ENCODE peak calls at places on chromosome 17, in five cellular contexts. I is astrocyte, M is body of pancreas, E is pancreas, A is mucosa of descending colon. X is an unnamed sample.

GRCh38 chr17:5513610-5514009 is 27.2 kb downstream of the MIS12 start:
- DNase-seq in M (no peak), E (no peak), A (no peak), I (no peak), X (no peak)

GRCh38 chr17:36824678-36825091 is 112.6 kb upstream of the LHX1 start:
- DNase-seq in I (no peak), M (no peak), E (no peak), A (no peak), X (no peak)

GRCh38 chr17:1875597-1875996 is 45.8 kb downstream of the RPA1 start:
- DNase-seq in E (no peak), M (no peak), I (no peak), A (no peak), X (no peak)

GRCh38 chr17:80609757-80610156 is 65.1 kb downstream of the RPTOR start:
- DNase-seq in M (no peak), E (no peak), I (no peak), A (no peak), X (no peak)

GRCh38 chr17:28967240-28968135 is 16.2 kb upstream of the PHF12 start:
- DNase-seq in I (no peak), A (no peak), M (no peak), E (no peak), X (no peak)

GRCh38 chr17:56978441-56979090 is 635 bp downstream of the SCPEP1 start:
- DNase-seq in E (no peak), I (no peak), M (no peak), A (no peak), X (no peak)

GRCh38 chr17:37094391-37094790 is 145.6 kb downstream of the AATF start:
- DNase-seq in A (no peak), I (no peak), M (no peak), E (no peak), X (no peak)

GRCh38 chr17:1643293-1643998 is 2.1 kb downstream of the SCARF1 start:
- DNase-seq in M (peak; percentile 96), I (no peak), A (peak; percentile 91), E (peak; percentile 96), X (peak; percentile 90)

DNA sequence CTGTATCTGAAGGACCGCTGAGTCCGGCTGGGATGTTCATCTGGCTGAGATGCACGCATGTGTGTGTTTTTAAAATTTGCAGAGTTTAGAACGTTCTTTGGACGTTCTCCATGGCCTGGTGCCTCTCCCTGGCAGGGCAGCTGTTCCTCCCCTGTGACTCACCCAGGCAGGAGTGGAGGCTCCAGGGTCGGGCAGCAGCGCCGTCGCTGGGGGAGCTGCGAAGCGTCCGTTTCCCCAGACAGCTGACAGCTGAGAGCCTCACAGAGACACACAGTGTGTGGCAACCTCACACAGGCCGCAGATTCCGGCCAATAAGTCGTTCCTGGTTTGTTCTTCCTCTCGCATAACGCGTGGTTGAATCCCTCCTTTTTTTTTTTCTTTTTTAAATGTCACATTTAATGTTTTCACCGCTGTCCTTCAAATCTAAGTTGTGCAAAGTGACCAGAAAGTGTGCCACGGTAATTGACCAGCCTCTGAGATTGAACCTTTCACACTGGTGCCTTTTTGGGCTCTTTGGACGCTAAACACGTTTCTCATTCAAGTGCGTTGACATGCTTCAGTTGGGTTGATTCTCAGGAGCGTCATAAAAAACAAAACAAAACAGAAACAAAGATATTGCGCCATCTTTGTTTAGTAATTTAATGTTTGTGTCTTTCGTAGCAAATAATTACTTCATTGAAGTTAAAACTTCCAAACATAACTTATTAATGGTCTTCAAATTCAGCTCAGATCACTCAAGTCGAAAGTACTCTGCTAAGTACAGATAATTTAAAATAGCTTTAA is 80.4 kb downstream of the OR1D5 start:
- DNase-seq in A (peak; percentile 60), I (peak; percentile 61), M (peak; percentile 53), E (no peak), X (peak; percentile 39)
- TF ChIP-seq CTCF in A (no peak), I (no peak), M (no peak), E (no peak), X (no peak)

GRCh38 chr17:40515491-40516041 is 14.1 kb upstream of the TNS4 start:
- DNase-seq in I (no peak), A (no peak), E (no peak), M (no peak), X (peak; percentile 38)
- H3K4me1 ChIP-seq in I (peaks cover 45% of the 10 kb centered on the region), A (peaks cover 23% of the 10 kb centered on the region), E (no peaks in the 10 kb centered on the region), M (no peaks in the 10 kb centered on the region), X (peaks cover 3% of the 10 kb centered on the region)

GRCh38 chr17:63645775-63646491 is 23.7 kb downstream of the MAP3K3 start:
- DNase-seq in A (no peak), I (peak; percentile 33), E (no peak), M (no peak), X (no peak)
- H3K36me3 ChIP-seq in A (no peaks in the 10 kb centered on the region), I (no peaks in the 10 kb centered on the region), E (no peaks in the 10 kb centered on the region), M (no peaks in the 10 kb centered on the region), X (peaks cover 5% of the 10 kb centered on the region)

GRCh38 chr17:17511293-17511741 is 15.1 kb upstream of the RASD1 start:
- DNase-seq in I (no peak), A (peak; percentile 12), E (peak; percentile 54), M (no peak), X (no peak)
- TF ChIP-seq CTCF in I (no peak), A (no peak), E (no peak), M (no peak), X (no peak)

DNA sequence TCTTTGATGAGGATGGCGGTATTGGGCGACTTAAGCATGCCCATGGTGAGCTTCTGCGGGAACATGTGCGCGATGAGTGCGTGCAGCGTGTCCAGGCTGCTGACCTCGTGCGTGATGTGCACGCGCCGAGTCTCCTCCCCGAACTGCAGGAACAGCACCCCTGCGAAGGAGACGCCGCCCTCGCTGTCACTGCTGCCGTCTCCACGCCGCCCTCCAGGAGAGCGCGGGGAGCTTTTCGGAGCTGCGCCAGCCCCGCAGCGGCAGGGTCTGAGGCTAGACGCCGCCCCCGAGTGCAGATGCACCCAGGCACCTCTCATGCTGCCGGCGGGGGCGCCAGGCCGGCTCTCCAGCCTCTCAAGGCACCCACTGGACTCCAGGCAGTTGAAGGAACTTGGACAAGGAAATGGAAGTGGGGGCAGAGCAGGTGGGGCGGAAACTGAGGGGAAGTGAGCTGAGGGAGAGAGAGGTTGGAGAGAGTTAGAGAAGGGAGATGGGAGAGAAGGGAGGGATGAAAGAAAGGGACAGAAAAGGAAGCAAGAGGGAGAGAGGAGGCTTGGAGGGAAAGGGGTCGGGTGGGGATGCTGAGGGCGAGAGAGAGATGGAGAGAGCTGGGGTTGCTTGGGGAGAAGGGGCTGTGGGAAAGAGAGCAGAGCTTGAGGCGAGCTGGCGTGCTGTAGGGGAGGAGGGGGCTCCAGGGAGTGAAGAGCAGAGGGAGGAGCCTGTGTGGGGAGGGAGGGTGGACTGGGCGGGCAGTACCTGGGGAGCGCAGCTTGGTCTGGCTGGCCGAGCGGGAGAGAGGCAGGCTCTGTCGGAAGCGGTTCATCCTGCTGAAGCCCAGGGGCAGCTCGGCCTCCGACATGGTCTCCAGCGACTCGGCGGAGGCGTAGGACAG is 42.1 kb downstream of the SRCIN1 start:
- DNase-seq in I (no peak), M (no peak), A (no peak), E (peak; percentile 71), X (no peak)
- H3K4me1 ChIP-seq in I (peaks cover 6% of the 10 kb centered on the region), M (peaks cover 25% of the 10 kb centered on the region), A (peaks cover 16% of the 10 kb centered on the region), E (peaks cover 4% of the 10 kb centered on the region), X (peaks cover 14% of the 10 kb centered on the region)

GRCh38 chr17:18252160-18252559 is 6.4 kb downstream of the FLII start:
- DNase-seq in A (no peak), E (no peak), I (no peak), M (no peak), X (no peak)

GRCh38 chr17:18254888-18255649 is 3.5 kb downstream of the FLII start:
- DNase-seq in A (no peak), M (no peak), I (no peak), E (no peak), X (no peak)

GRCh38 chr17:18253947-18254821 is 4.4 kb downstream of the FLII start:
- DNase-seq in A (no peak), E (no peak), I (no peak), M (no peak), X (no peak)

GRCh38 chr17:18251204-18251603 is 7.3 kb downstream of the FLII start:
- DNase-seq in M (no peak), A (no peak), E (no peak), I (no peak), X (no peak)

DNA sequence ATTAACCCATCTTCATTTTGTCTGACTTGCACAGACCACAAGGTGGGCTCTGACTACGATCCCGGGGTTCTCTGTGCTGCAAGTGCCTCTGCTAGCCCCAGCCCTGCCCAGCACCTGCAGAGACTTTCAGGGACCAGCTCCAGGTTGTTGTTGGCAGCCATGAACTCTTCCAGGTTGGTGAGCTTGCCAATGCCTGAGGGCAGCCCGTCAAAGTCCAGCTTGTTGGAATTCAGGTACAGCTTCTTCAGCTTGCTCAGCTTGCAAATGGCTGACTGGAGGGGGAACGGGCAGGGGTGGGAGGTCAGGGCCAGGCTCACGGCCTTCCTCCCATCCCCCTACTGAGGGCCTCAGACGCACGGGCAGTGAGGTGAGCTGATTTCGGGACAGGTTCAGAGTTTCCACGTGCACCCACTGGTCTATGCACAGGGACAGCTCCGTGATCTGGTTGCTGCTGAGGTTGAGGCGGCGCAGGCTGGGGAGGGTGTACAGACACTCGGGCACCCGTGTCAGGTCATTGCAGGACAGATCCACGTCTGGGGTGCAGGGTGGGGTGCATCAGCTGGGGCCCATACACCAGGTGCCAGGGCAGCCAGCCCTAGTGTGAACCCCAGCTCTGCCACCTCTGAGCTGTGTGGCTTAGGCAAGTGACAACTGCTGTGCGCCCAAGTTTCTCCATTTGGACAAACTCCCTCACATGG is 5.2 kb downstream of the FLII start:
- DNase-seq in A (no peak), E (no peak), M (no peak), I (no peak), X (no peak)
- H3K36me3 ChIP-seq in A (peaks cover 3% of the 10 kb centered on the region), E (peaks cover 8% of the 10 kb centered on the region), M (peaks cover 14% of the 10 kb centered on the region), I (peaks cover 29% of the 10 kb centered on the region), X (peaks cover 62% of the 10 kb centered on the region)

X was measured in thyroid gland.